ENCODE peak calls at places on chromosomes 11 and 22, in nine cellular contexts. F, D, M, P, L, X, A, Q and C are unnamed samples.
A peak's percentile ranks its signal among the peaks of the same experiment; 100 is the strongest.

GRCh38 chr11:69950120-69950519 is 128.0 kb upstream of the ANO1 start:
- DNase-seq in M (no peak), P (no peak), A (no peak), D (peak; percentile 52), X (peak; percentile 12), Q (no peak), L (no peak), F (no peak), C (no peak)

GRCh38 chr22:27827586-27828213 is 26.1 kb upstream of the MN1 start:
- DNase-seq in A (no peak), F (no peak), X (no peak), Q (no peak), P (no peak), D (no peak), L (no peak), M (peak; percentile 37), C (peak; percentile 87)

GRCh38 chr11:8205566-8205965 is 36.7 kb upstream of the RIC3 start:
- DNase-seq in A (no peak), X (no peak), P (no peak), D (no peak), F (no peak), M (no peak), Q (no peak), L (no peak), C (peak; percentile 45)

GRCh38 chr11:72703281-72704008 is 29.2 kb upstream of the PDE2A start:
- DNase-seq in L (peak; percentile 62), F (no peak), X (peak; percentile 58), A (no peak), D (no peak), M (peak; percentile 81), P (no peak), Q (no peak), C (no peak)

GRCh38 chr22:19800761-19801244 is 40.2 kb downstream of the TBX1 start:
- DNase-seq in F (no peak), L (no peak), D (no peak), P (no peak), A (no peak), M (no peak), X (peak; percentile 26), Q (peak; percentile 41), C (no peak)

GRCh38 chr11:18050853-18051252 is 4.8 kb upstream of the TPH1 start:
- DNase-seq in D (no peak), M (no peak), L (no peak), Q (no peak), P (no peak), A (no peak), F (no peak), X (no peak), C (no peak)

GRCh38 chr22:29397791-29398190 is 9.4 kb upstream of the AP1B1 start:
- DNase-seq in A (no peak), X (no peak), L (no peak), F (no peak), D (no peak), M (no peak), P (no peak), Q (no peak), C (peak; percentile 65)

GRCh38 chr11:106748059-106748458 is 270.2 kb downstream of the GUCY1A2 start:
- DNase-seq in Q (no peak), D (no peak), L (no peak), P (no peak), F (no peak), X (no peak), A (no peak), M (no peak), C (no peak)

DNA sequence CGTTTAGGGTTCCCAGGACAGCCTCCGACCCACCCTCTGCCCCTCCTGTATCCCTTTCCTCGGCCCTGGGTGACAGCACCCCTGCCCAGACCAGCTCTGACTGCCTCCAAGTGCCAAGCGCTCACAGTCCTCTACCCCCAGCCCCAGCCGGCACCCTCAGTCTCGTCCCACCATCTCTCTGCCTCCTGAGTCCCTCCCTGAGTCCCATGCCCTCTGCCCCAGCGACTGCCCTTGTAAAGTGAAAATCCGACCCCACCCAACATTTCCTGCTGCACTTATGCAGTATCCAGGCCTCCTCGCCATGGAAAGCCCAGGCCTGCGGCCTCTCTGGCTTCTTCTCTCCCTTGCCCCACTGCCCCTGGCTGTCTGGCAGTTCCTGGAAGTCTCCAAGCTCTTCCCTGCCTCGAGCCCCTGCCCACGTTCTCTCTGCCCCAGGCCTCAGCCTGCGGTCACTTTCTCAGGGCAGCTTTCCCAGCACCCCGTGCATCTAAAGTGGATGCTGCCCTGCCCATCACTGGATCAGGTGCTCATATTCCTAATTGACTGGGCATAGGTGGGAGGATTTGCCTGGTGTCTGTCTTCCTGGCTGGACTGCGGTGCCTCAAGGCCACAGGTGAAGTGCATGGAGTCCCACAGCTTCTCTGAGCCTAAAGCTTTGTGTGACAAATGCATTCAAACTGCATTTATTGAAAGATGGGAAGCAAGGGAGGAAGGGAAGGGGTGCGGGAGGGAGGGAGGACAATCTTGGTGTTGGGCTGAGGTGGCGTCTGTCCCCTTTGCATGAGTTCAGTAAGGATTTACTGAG is 17.7 kb upstream of the IL2RB start:
- DNase-seq in Q (peak; percentile 30), A (peak; percentile 2), M (no peak), F (no peak), L (no peak), X (no peak), D (no peak), P (no peak), C (no peak)
- H3K4me3 ChIP-seq in Q (peak overlapping the region; percentile 33), A (no peak overlapping the region), M (peak overlapping the region; percentile 5), F (no peak overlapping the region), L (no peak overlapping the region), X (no peak overlapping the region), D (no peak overlapping the region), P (no peak overlapping the region), C (no peak overlapping the region)

DNA sequence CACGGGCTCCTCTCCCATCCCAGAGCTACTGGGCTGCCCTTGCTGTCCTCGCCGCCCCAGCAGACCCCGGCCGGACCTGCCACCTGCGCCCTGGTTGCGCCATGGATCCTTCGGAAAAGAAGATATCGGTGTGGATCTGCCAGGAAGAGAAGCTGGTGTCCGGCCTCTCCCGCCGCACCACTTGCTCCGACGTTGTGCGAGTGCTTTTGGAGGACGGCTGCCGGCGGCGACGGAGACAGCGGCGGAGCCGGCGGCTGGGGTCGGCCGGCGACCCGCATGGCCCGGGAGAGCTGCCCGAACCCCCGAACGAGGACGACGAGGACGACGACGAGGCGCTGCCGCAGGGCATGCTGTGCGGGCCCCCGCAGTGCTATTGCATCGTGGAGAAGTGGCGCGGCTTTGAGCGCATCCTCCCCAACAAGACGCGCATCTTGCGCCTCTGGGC is 382 bp downstream of the RASSF10 start:
- DNase-seq in A (no peak), F (no peak), L (no peak), X (peak; percentile 25), P (no peak), D (no peak), Q (no peak), M (no peak), C (no peak)
- H3K4me3 ChIP-seq in A (no peak overlapping the region), F (peak overlapping the region; percentile 12), L (no peak overlapping the region), X (peak overlapping the region; percentile 26), P (peak overlapping the region; percentile 48), D (peak overlapping the region; percentile 66), Q (peak overlapping the region; percentile 51), M (peak overlapping the region; percentile 65), C (peak overlapping the region; percentile 66)

DNA sequence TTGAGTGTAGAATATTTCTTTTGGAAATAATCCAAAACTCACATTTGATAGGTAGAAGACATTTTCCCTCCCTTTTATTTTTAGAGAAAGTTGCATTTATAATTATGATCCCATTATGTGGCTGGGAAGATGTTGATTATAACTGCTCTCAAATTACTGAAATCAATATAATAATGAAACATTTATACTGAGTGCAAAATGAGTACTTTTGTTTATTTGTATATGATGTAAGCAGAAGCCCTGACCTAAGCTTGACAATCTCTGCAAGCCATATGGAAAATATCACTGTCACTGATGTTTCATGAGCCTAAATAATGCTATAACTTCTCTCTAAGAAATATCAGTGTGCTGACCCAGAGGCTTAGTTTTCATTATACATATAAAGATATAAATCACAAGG is 99.1 kb downstream of the BBOX1 start:
- DNase-seq in Q (no peak), X (no peak), L (no peak), A (no peak), D (no peak), P (no peak), F (peak; percentile 7), M (no peak), C (no peak)
- H3K4me3 ChIP-seq in Q (no peak overlapping the region), X (no peak overlapping the region), L (no peak overlapping the region), A (no peak overlapping the region), D (no peak overlapping the region), P (no peak overlapping the region), F (no peak overlapping the region), M (no peak overlapping the region), C (no peak overlapping the region)

DNA sequence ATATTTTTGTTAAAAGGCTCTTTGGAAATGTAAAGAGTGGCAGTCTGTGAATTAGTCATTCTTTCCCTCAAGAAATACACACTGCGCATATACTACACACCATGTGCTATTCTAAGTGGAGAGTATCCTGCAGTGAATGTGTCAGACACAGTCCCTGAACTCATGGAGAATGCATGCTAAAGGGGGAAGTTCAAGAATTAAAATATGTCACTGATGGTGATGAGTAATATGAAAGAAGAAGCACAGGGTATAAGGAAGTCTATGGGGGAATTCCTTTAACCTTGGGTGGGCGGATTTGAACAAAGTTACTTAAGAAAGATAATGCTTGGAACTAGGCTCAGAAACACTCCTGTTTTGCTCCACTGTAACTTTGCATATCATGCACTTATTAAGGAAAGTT is 153.0 kb downstream of the LRRC4C start:
- DNase-seq in M (no peak), A (no peak), F (no peak), L (no peak), Q (no peak), X (peak; percentile 40), D (no peak), P (no peak), C (no peak)
- H3K4me3 ChIP-seq in M (no peak overlapping the region), A (no peak overlapping the region), F (no peak overlapping the region), L (no peak overlapping the region), Q (no peak overlapping the region), X (no peak overlapping the region), D (no peak overlapping the region), P (no peak overlapping the region), C (no peak overlapping the region)